ENCODE peak calls at places on chromosomes 11 and 22, in seven cellular contexts. One of them, this sample, is unnamed.

GRCh38 chr22:27801616-27802388 is at the start of gene MN1:
- DNase-seq in right atrium auricular region: no peak
- DNase-seq in Jurkat, Clone E6-1: peak
- DNase-seq in astrocyte of the spinal cord: peak
- DNase-seq in AG10803: no peak
- DNase-seq in SK-N-MC: no peak
- DNase-seq in fibroblast of pulmonary artery: peak
- DNase-seq in this sample: peak

GRCh38 chr22:45756558-45756957 is 84.9 kb downstream of the ATXN10 start:
- DNase-seq in AG10803: no peak
- DNase-seq in SK-N-MC: no peak
- DNase-seq in astrocyte of the spinal cord: no peak
- DNase-seq in right atrium auricular region: no peak
- DNase-seq in fibroblast of pulmonary artery: no peak
- DNase-seq in Jurkat, Clone E6-1: no peak
- DNase-seq in this sample: peak

GRCh38 chr22:34971456-34971855 is 94.5 kb upstream of the ISX start:
- DNase-seq in SK-N-MC: no peak
- DNase-seq in right atrium auricular region: no peak
- DNase-seq in fibroblast of pulmonary artery: no peak
- DNase-seq in astrocyte of the spinal cord: no peak
- DNase-seq in Jurkat, Clone E6-1: no peak
- DNase-seq in AG10803: no peak
- DNase-seq in this sample: no peak

GRCh38 chr22:35445933-35446332 is 46.0 kb downstream of the MCM5 start:
- DNase-seq in fibroblast of pulmonary artery: no peak
- DNase-seq in SK-N-MC: no peak
- DNase-seq in AG10803: no peak
- DNase-seq in Jurkat, Clone E6-1: no peak
- DNase-seq in right atrium auricular region: no peak
- DNase-seq in astrocyte of the spinal cord: no peak
- DNase-seq in this sample: peak

GRCh38 chr11:3158821-3159220 is 6.3 kb downstream of the OSBPL5 start:
- DNase-seq in right atrium auricular region: no peak
- DNase-seq in AG10803: no peak
- DNase-seq in Jurkat, Clone E6-1: no peak
- DNase-seq in fibroblast of pulmonary artery: no peak
- DNase-seq in SK-N-MC: no peak
- DNase-seq in astrocyte of the spinal cord: no peak
- DNase-seq in this sample: no peak

GRCh38 chr11:120956710-120957500 is 67.0 kb upstream of the TBCEL start:
- DNase-seq in fibroblast of pulmonary artery: no peak
- DNase-seq in Jurkat, Clone E6-1: peak
- DNase-seq in SK-N-MC: no peak
- DNase-seq in AG10803: no peak
- DNase-seq in right atrium auricular region: no peak
- DNase-seq in astrocyte of the spinal cord: no peak
- DNase-seq in this sample: no peak

GRCh38 chr22:31929126-31929928 is 15.0 kb upstream of the YWHAH start:
- DNase-seq in AG10803: peak
- DNase-seq in fibroblast of pulmonary artery: no peak
- DNase-seq in Jurkat, Clone E6-1: no peak
- DNase-seq in astrocyte of the spinal cord: no peak
- DNase-seq in SK-N-MC: no peak
- DNase-seq in right atrium auricular region: no peak
- DNase-seq in this sample: no peak

GRCh38 chr11:61959026-61959608 is 8.3 kb downstream of the FTH1 start:
- DNase-seq in AG10803: no peak
- DNase-seq in right atrium auricular region: peak
- DNase-seq in fibroblast of pulmonary artery: no peak
- DNase-seq in SK-N-MC: no peak
- DNase-seq in astrocyte of the spinal cord: no peak
- DNase-seq in Jurkat, Clone E6-1: no peak
- DNase-seq in this sample: no peak

GRCh38 chr11:1557904-1558831 is 13.9 kb downstream of the DUSP8 start:
- DNase-seq in Jurkat, Clone E6-1: no peak
- DNase-seq in fibroblast of pulmonary artery: peak
- DNase-seq in SK-N-MC: no peak
- DNase-seq in astrocyte of the spinal cord: peak
- DNase-seq in right atrium auricular region: no peak
- DNase-seq in AG10803: peak
- DNase-seq in this sample: peak
- H3K4me3 ChIP-seq in Jurkat, Clone E6-1: no peak
- H3K4me3 ChIP-seq in fibroblast of pulmonary artery: no peak
- H3K4me3 ChIP-seq in SK-N-MC: no peak
- H3K4me3 ChIP-seq in astrocyte of the spinal cord: no peak
- H3K4me3 ChIP-seq in right atrium auricular region: no peak
- H3K4me3 ChIP-seq in AG10803: no peak
- H3K4me3 ChIP-seq in this sample: no peak

GRCh38 chr22:19167106-19167869 is 11.2 kb downstream of the SLC25A1 start:
- DNase-seq in SK-N-MC: no peak
- DNase-seq in AG10803: no peak
- DNase-seq in right atrium auricular region: no peak
- DNase-seq in astrocyte of the spinal cord: no peak
- DNase-seq in fibroblast of pulmonary artery: no peak
- DNase-seq in Jurkat, Clone E6-1: no peak
- DNase-seq in this sample: no peak

GRCh38 chr22:19169947-19170318 is 8.6 kb downstream of the SLC25A1 start:
- DNase-seq in fibroblast of pulmonary artery: no peak
- DNase-seq in Jurkat, Clone E6-1: no peak
- DNase-seq in SK-N-MC: no peak
- DNase-seq in astrocyte of the spinal cord: no peak
- DNase-seq in right atrium auricular region: no peak
- DNase-seq in AG10803: no peak
- DNase-seq in this sample: no peak

GRCh38 chr22:19166421-19166820 is 12.1 kb downstream of the SLC25A1 start:
- DNase-seq in AG10803: no peak
- DNase-seq in Jurkat, Clone E6-1: no peak
- DNase-seq in SK-N-MC: no peak
- DNase-seq in astrocyte of the spinal cord: no peak
- DNase-seq in right atrium auricular region: no peak
- DNase-seq in fibroblast of pulmonary artery: no peak
- DNase-seq in this sample: no peak

GRCh38 chr22:19168088-19168890 is 10.2 kb downstream of the SLC25A1 start:
- DNase-seq in AG10803: no peak
- DNase-seq in fibroblast of pulmonary artery: no peak
- DNase-seq in astrocyte of the spinal cord: no peak
- DNase-seq in right atrium auricular region: no peak
- DNase-seq in SK-N-MC: no peak
- DNase-seq in Jurkat, Clone E6-1: no peak
- DNase-seq in this sample: no peak

DNA sequence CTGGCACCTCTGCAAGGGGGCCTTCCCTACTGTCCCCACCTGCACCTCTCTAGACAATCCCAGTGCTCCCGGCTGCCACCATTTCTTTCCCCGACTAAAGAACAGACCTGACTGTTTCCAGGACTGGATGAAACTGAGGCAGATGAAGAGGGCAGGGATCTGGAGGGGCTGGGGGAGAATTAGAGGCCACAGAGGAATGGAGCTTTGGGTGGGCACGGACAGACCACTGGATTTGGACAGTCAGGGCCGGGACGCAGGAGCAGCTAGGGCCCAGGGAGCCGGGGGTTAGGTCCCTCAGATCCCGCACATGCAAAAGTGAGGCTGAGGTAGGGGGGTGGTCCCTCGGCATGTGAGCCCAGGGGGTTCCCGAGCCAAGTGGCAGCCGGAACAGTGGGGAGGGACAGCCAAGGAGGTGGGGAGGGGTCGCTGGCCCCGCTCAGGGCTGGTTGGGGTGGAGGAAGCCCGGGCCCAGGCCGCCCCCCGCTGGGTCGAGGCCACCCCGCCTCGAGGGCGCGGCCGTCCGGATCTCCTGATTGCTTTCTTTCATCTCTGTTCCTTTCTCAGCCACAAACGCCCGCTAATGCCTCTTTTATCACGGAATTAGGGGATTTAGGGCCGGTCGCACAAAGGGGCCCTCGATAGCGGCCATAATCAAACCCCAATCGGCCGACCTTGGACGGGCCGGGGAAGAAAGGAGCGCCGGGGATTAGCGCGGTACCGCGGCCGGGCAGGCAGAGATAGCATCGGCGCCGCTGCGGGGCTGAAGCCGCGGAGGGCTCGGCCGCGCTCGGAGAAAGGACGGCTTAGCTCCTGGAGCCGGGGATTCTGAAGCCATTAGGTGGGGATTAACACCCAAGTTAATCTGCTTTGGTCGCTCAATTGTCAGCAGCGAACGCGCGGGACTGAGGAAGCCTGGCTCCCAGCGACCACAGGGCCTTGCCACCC is 9.3 kb downstream of the SLC25A1 start:
- DNase-seq in AG10803: no peak
- DNase-seq in SK-N-MC: no peak
- DNase-seq in fibroblast of pulmonary artery: no peak
- DNase-seq in Jurkat, Clone E6-1: no peak
- DNase-seq in astrocyte of the spinal cord: no peak
- DNase-seq in right atrium auricular region: no peak
- DNase-seq in this sample: no peak
- H3K4me3 ChIP-seq in AG10803: peak
- H3K4me3 ChIP-seq in SK-N-MC: peak
- H3K4me3 ChIP-seq in fibroblast of pulmonary artery: peak
- H3K4me3 ChIP-seq in Jurkat, Clone E6-1: no peak
- H3K4me3 ChIP-seq in astrocyte of the spinal cord: peak
- H3K4me3 ChIP-seq in right atrium auricular region: peak
- H3K4me3 ChIP-seq in this sample: peak

GRCh38 chr11:104690243-104690642 is 208.0 kb downstream of the CASP12 start:
- DNase-seq in fibroblast of pulmonary artery: no peak
- DNase-seq in AG10803: peak
- DNase-seq in SK-N-MC: no peak
- DNase-seq in right atrium auricular region: no peak
- DNase-seq in Jurkat, Clone E6-1: no peak
- DNase-seq in astrocyte of the spinal cord: no peak
- DNase-seq in this sample: no peak

GRCh38 chr11:104691129-104691528 is 207.1 kb downstream of the CASP12 start:
- DNase-seq in SK-N-MC: no peak
- DNase-seq in AG10803: no peak
- DNase-seq in fibroblast of pulmonary artery: no peak
- DNase-seq in right atrium auricular region: no peak
- DNase-seq in Jurkat, Clone E6-1: no peak
- DNase-seq in astrocyte of the spinal cord: no peak
- DNase-seq in this sample: no peak

GRCh38 chr11:104694259-104695070 is 203.8 kb downstream of the CASP12 start:
- DNase-seq in fibroblast of pulmonary artery: peak
- DNase-seq in right atrium auricular region: no peak
- DNase-seq in SK-N-MC: no peak
- DNase-seq in Jurkat, Clone E6-1: no peak
- DNase-seq in astrocyte of the spinal cord: peak
- DNase-seq in AG10803: peak
- DNase-seq in this sample: peak
- H3K4me3 ChIP-seq in fibroblast of pulmonary artery: no peak
- H3K4me3 ChIP-seq in right atrium auricular region: no peak
- H3K4me3 ChIP-seq in SK-N-MC: no peak
- H3K4me3 ChIP-seq in Jurkat, Clone E6-1: no peak
- H3K4me3 ChIP-seq in astrocyte of the spinal cord: peak
- H3K4me3 ChIP-seq in AG10803: no peak
- H3K4me3 ChIP-seq in this sample: no peak

GRCh38 chr11:128904303-128904871 is 13.2 kb downstream of the KCNJ5 start:
- DNase-seq in fibroblast of pulmonary artery: no peak
- DNase-seq in astrocyte of the spinal cord: no peak
- DNase-seq in Jurkat, Clone E6-1: no peak
- DNase-seq in right atrium auricular region: no peak
- DNase-seq in AG10803: no peak
- DNase-seq in SK-N-MC: no peak
- DNase-seq in this sample: no peak
- H3K4me3 ChIP-seq in fibroblast of pulmonary artery: no peak
- H3K4me3 ChIP-seq in astrocyte of the spinal cord: no peak
- H3K4me3 ChIP-seq in Jurkat, Clone E6-1: no peak
- H3K4me3 ChIP-seq in right atrium auricular region: peak
- H3K4me3 ChIP-seq in AG10803: no peak
- H3K4me3 ChIP-seq in SK-N-MC: peak
- H3K4me3 ChIP-seq in this sample: no peak

DNA sequence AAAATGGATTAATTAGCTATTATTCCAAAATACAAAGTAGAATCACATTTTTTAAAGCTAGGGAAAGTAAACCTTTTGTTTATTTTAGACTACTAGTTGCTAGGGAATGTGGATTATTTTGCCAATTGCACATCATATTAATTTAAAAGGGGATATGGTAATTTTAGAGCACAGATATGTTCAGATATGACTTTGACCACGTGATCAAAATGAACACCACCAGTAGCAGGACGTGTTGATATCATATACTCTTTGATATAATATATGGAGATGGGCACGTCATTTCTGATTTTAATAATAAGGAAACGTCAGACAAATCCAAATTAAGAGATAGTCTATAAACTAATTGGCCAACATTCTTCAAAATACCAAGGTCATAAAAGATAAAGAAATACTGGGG is 1188.3 kb upstream of the CNTN5 start:
- DNase-seq in Jurkat, Clone E6-1: no peak
- DNase-seq in SK-N-MC: no peak
- DNase-seq in astrocyte of the spinal cord: no peak
- DNase-seq in right atrium auricular region: no peak
- DNase-seq in fibroblast of pulmonary artery: no peak
- DNase-seq in AG10803: no peak
- DNase-seq in this sample: no peak
- H3K4me3 ChIP-seq in Jurkat, Clone E6-1: no peak
- H3K4me3 ChIP-seq in SK-N-MC: no peak
- H3K4me3 ChIP-seq in astrocyte of the spinal cord: no peak
- H3K4me3 ChIP-seq in right atrium auricular region: no peak
- H3K4me3 ChIP-seq in fibroblast of pulmonary artery: no peak
- H3K4me3 ChIP-seq in AG10803: no peak
- H3K4me3 ChIP-seq in this sample: no peak

DNA sequence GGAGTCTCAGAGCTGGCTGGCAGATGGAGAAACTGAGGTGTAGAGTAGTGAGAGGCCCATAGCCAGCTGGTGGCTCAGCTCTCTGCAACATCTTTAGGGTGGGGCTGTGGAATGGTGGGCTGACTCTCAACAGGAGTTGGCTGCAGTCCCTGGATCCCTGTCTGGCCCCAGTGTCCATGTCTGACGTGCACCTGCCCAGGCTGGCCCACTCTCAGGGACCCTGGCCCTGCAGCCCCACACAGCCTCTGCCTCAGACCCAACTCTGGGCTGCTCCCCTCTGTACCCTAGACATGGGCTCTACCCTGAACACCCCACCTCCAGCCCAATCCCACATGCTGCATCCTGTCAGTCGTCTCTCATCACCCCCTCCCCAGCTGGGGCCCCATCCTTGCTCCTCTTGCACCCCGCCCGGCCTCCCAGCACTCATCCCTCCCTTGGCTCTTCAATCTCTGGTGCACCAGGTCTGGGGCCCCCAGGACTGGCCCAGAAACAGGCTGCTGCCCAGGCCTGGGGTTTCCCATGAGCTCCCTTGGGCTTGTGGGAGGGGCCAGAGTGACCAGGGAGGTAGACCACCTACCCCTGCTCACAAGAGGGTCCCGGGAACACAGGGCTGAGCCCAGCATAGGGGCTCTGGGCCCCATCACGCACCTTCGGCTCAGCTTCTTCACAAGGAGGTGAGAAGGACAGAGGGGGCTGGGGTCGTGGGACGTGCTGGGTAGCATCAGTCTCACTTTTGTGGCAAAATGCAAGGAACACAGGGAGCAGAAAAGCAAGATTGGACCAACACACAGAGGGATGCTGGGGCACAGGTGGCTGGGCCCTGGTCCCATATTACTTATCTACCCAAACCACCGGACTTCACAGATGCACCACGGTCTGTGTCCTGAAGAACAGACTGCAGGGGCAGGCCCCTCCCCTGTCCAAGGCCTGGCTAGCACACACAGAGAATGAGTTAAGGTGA is 31.5 kb downstream of the ARVCF start:
- DNase-seq in AG10803: no peak
- DNase-seq in Jurkat, Clone E6-1: no peak
- DNase-seq in fibroblast of pulmonary artery: no peak
- DNase-seq in SK-N-MC: no peak
- DNase-seq in astrocyte of the spinal cord: no peak
- DNase-seq in right atrium auricular region: no peak
- DNase-seq in this sample: no peak
- H3K4me3 ChIP-seq in AG10803: no peak
- H3K4me3 ChIP-seq in Jurkat, Clone E6-1: no peak
- H3K4me3 ChIP-seq in fibroblast of pulmonary artery: no peak
- H3K4me3 ChIP-seq in SK-N-MC: no peak
- H3K4me3 ChIP-seq in astrocyte of the spinal cord: no peak
- H3K4me3 ChIP-seq in right atrium auricular region: no peak
- H3K4me3 ChIP-seq in this sample: no peak